ENCODE peak calls at places on chromosomes 13 and 19, in ten cellular contexts. A, Q, O, N, M, B, V, X, E and Y are unnamed samples.

GRCh38 chr19:16541526-16542044 is 652 bp downstream of the CHERP start:
- DNase-seq in A (no peak), Q (no peak), O (peak; percentile 51), N (peak; percentile 23), M (peak; percentile 61), B (no peak), V (no peak), X (peak; percentile 40), E (no peak), Y (peak; percentile 13)

GRCh38 chr19:29815231-29815630 is 3.4 kb downstream of the CCNE1 start:
- DNase-seq in A (no peak), Q (no peak), O (no peak), N (no peak), M (no peak), B (no peak), V (no peak), X (no peak), E (no peak), Y (no peak)

GRCh38 chr13:100089633-100090032 is 740 bp downstream of the PCCA start:
- DNase-seq in A (peak; percentile 33), Q (peak; percentile 24), O (no peak), N (peak; percentile 24), M (no peak), B (no peak), V (no peak), X (peak; percentile 42), E (no peak), Y (peak; percentile 29)

GRCh38 chr19:8269724-8270123 is 38.4 kb downstream of the CD320 start:
- DNase-seq in A (no peak), Q (no peak), O (no peak), N (no peak), M (no peak), B (no peak), V (no peak), X (no peak), E (no peak), Y (no peak)

GRCh38 chr13:43785166-43785680 is 1.5 kb downstream of the ENOX1 start:
- DNase-seq in A (no peak), Q (no peak), O (peak; percentile 25), N (no peak), M (no peak), B (no peak), V (no peak), X (no peak), E (no peak), Y (no peak)

GRCh38 chr19:17107546-17108452 is 32.2 kb downstream of the MYO9B start:
- DNase-seq in A (peak; percentile 64), Q (peak; percentile 99), O (no peak), N (peak; percentile 98), M (no peak), B (peak; percentile 51), V (peak; percentile 95), X (peak; percentile 98), E (peak; percentile 96), Y (peak; percentile 95)

GRCh38 chr19:9149976-9150375 is 9.8 kb downstream of the ZNF317 start:
- DNase-seq in A (no peak), Q (no peak), O (no peak), N (no peak), M (no peak), B (no peak), V (no peak), X (no peak), E (no peak), Y (no peak)

GRCh38 chr19:18023596-18024212 is 15.7 kb downstream of the ARRDC2 start:
- DNase-seq in A (peak; percentile 72), Q (peak; percentile 46), O (no peak), N (peak; percentile 72), M (no peak), B (peak; percentile 96), V (no peak), X (peak; percentile 48), E (peak; percentile 94), Y (peak; percentile 96)

GRCh38 chr19:44356383-44357111 is at the start of gene ZNF112:
- DNase-seq in A (peak; percentile 94), Q (peak; percentile 91), O (peak; percentile 94), N (peak; percentile 91), M (peak; percentile 96), B (peak; percentile 82), V (peak; percentile 63), X (peak; percentile 93), E (peak; percentile 86), Y (peak; percentile 95)

DNA sequence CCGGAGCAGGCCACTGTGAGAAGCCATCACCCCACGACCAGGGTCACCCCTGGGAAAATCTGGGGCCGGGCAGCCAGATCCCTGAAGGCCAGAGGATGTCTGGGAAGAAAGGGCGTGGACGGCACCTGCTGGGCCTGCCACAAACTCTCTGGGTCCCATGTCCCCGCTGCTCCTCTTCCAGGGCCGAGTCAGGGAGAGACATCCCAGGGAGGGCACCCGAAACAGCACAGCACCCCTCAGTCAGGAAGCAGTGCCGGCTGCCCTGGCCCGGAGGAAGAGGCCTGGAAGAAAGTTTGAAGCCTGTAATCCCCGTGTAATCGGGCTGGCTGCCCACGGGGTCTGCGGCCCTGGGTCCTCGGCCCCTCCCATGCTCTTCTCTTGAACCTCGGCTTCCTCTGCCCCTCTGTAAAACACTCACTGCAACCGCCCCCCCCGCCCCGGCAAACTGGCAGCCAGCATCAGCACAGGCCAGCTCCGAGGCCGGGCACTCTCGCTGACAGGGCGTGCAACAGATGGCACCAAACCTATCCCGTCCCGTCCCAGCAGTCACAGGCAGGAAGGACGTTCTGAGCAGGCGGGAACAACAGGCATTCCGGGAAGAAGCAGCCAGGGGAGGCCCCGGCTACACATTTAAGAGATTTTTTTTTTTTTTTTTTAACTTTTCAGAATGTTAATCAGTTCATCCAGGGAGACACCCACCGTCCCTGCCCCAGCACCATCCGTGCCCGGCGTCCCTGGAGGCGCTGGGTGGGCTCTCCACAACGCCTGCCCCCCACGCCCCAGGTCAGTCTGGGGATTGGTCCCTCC is 1.5 kb downstream of the SBNO2 start:
- DNase-seq in A (peak; percentile 80), Q (peak; percentile 41), O (peak; percentile 52), N (peak; percentile 61), M (no peak), B (peak; percentile 61), V (no peak), X (peak; percentile 70), E (peak; percentile 80), Y (peak; percentile 79)
- H3K4me3 ChIP-seq in A (peak overlapping the region; percentile 90), Q (peak overlapping the region; percentile 68), O (peak overlapping the region; percentile 79), N (peak overlapping the region; percentile 84), M (peak overlapping the region; percentile 90), B (peak overlapping the region; percentile 68), V (peak overlapping the region; percentile 86), X (peak overlapping the region; percentile 89), E (peak overlapping the region; percentile 79), Y (peak overlapping the region; percentile 80)

GRCh38 chr19:49800771-49801170 is 12.3 kb downstream of the FUZ start:
- DNase-seq in A (no peak), Q (no peak), O (no peak), N (no peak), M (no peak), B (no peak), V (no peak), X (no peak), E (no peak), Y (no peak)

GRCh38 chr19:49802836-49803528 is 10.1 kb downstream of the FUZ start:
- DNase-seq in A (no peak), Q (no peak), O (no peak), N (no peak), M (no peak), B (no peak), V (no peak), X (no peak), E (no peak), Y (no peak)

GRCh38 chr19:49803529-49803856 is 9.6 kb downstream of the FUZ start:
- DNase-seq in A (no peak), Q (no peak), O (no peak), N (no peak), M (no peak), B (no peak), V (no peak), X (no peak), E (no peak), Y (no peak)

GRCh38 chr19:49801401-49801888 is 11.6 kb downstream of the FUZ start:
- DNase-seq in A (no peak), Q (no peak), O (no peak), N (peak; percentile 31), M (no peak), B (no peak), V (no peak), X (no peak), E (no peak), Y (no peak)

GRCh38 chr19:49801966-49802661 is 11.0 kb downstream of the FUZ start:
- DNase-seq in A (peak; percentile 79), Q (peak; percentile 86), O (peak; percentile 84), N (peak; percentile 89), M (peak; percentile 94), B (peak; percentile 99), V (no peak), X (peak; percentile 87), E (peak; percentile 96), Y (peak; percentile 93)
- H3K4me3 ChIP-seq in A (peak overlapping the region; percentile 19), Q (peak overlapping the region; percentile 28), O (peak overlapping the region; percentile 37), N (peak overlapping the region; percentile 30), M (peak overlapping the region; percentile 58), B (peak overlapping the region; percentile 39), V (no peak overlapping the region), X (peak overlapping the region; percentile 51), E (peak overlapping the region; percentile 47), Y (peak overlapping the region; percentile 37)

DNA sequence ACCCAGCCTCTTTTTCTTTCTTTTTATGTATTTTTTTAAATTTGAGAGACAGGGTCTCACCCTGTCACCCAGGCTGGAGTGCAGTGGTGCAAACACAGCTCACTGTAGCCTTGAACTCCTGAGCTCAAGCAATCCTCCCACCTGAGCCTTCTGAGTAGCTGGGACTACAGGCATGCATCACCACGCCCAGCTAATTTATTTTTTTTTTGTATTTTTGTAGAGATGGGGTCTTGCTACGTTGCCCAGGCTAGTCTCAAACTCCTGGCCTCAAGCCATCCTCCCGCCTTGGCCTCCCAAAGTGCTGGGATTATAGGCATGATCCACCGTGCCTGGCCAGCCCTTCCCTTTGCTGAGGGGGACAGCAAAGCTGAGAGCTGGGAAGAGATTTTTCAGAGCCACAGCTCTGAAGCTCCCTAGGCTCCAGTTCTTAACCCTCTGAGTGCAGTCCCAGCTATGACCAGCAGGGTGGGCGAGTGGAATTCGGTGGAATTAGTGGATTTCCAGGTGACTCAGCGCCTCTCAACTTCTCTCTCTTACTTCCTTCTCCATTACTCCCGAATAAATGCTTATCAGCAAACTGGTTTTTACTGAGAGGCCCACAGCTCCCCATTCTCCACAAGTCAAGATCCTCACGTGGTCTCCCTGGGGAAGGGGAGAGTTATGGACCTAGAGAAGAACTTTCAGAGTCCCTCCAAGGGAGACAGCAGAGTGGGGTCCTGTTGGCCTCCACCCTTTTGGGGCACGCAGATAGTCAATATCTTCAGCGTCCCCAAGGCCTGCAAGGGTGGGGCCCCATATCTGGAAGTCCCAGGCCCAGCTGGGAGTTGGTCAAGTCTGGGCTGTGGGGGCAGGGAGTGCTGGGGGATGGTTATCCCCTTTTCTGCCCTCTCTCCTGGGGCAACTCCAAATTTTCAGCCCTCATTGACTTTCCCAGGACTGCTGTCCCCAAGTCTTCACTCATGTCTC is 1.2 kb downstream of the BLVRB start:
- DNase-seq in A (peak; percentile 95), Q (peak; percentile 85), O (peak; percentile 81), N (peak; percentile 90), M (peak; percentile 96), B (peak; percentile 95), V (peak; percentile 73), X (peak; percentile 89), E (peak; percentile 90), Y (peak; percentile 94)
- H3K4me3 ChIP-seq in A (peak overlapping the region; percentile 85), Q (peak overlapping the region; percentile 70), O (no peak overlapping the region), N (peak overlapping the region; percentile 75), M (peak overlapping the region; percentile 89), B (peak overlapping the region; percentile 94), V (peak overlapping the region; percentile 61), X (peak overlapping the region; percentile 73), E (peak overlapping the region; percentile 82), Y (peak overlapping the region; percentile 76)

DNA sequence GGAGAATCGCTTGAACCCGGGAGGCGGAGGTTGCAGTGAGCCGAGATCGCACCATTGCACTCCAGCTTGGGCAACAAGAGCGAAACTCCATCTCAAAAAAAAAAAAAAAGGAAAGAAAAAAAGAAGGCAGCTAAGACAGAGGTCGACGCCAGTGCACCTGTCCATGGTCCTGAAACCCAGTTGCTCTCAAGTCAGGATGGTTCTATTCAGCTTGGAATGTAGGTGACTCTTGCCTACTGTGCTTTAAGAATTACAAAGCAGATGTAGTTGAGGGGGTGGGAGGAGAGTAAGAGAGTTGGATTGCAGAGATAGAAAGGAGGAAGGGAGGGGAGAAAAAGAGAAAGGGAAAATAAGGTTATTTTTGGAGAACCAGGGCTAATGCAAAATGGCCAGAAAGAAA is 18.7 kb downstream of the CACNG7 start:
- DNase-seq in A (no peak), Q (peak; percentile 54), O (peak; percentile 91), N (peak; percentile 66), M (peak; percentile 93), B (no peak), V (peak; percentile 8), X (peak; percentile 72), E (no peak), Y (peak; percentile 76)
- H3K4me3 ChIP-seq in A (no peak overlapping the region), Q (no peak overlapping the region), O (no peak overlapping the region), N (no peak overlapping the region), M (no peak overlapping the region), B (no peak overlapping the region), V (no peak overlapping the region), X (no peak overlapping the region), E (no peak overlapping the region), Y (no peak overlapping the region)